ENCODE peak calls at places on chromosomes 7 and 10, in nine cellular contexts. J is mammary epithelial cell, O is ovary, E is cardiac fibroblast, S is dorsolateral prefrontal cortex, D is coronary artery, F is lower leg skin, Z is foreskin fibroblast, V is neuronal stem cell. M is an unnamed sample.

GRCh38 chr7:27242580-27243339 is at the start of gene EVX1:
- DNase-seq in J (no peak), O (no peak), E (peak), S (no peak), D (no peak), F (no peak), Z (no peak), V (no peak), M (no peak)

GRCh38 chr10:64376169-64376568 is 855.0 kb downstream of the REEP3 start:
- DNase-seq in J (no peak), O (no peak), E (no peak), S (no peak), D (no peak), F (no peak), Z (no peak), V (no peak), M (no peak)

GRCh38 chr7:132276252-132276651 is 300.0 kb downstream of the PLXNA4 start:
- DNase-seq in J (no peak), O (no peak), E (no peak), S (no peak), D (no peak), F (no peak), Z (no peak), V (no peak), M (no peak)

GRCh38 chr7:73329861-73330581 is 2.1 kb downstream of the FKBP6 start:
- DNase-seq in J (no peak), O (no peak), E (peak), S (no peak), D (no peak), F (no peak), Z (peak), V (no peak), M (no peak)

GRCh38 chr10:12394236-12395033 is 45.1 kb downstream of the CAMK1D start:
- DNase-seq in J (no peak), O (no peak), E (no peak), S (no peak), D (no peak), F (no peak), Z (no peak), V (no peak), M (no peak)

GRCh38 chr7:45662540-45663166 is 88.5 kb downstream of the ADCY1 start:
- DNase-seq in J (no peak), O (no peak), E (no peak), S (no peak), D (no peak), F (peak), Z (no peak), V (no peak), M (no peak)

GRCh38 chr10:75547391-75548298 is 116.2 kb downstream of the LRMDA start:
- DNase-seq in J (peak), O (no peak), E (peak), S (no peak), D (no peak), F (no peak), Z (peak), V (no peak), M (peak)

GRCh38 chr7:48426966-48427555 is 255.8 kb downstream of the ABCA13 start:
- DNase-seq in J (peak), O (no peak), E (peak), S (no peak), D (no peak), F (no peak), Z (no peak), V (no peak), M (no peak)

GRCh38 chr10:77386833-77387232 is 250.8 kb downstream of the KCNMA1 start:
- DNase-seq in J (no peak), O (no peak), E (peak), S (no peak), D (peak), F (no peak), Z (peak), V (no peak), M (peak)

GRCh38 chr10:55627526-55628170 is 733.4 kb downstream of the ZWINT start:
- DNase-seq in J (no peak), O (no peak), E (no peak), S (no peak), D (no peak), F (no peak), Z (no peak), V (peak), M (no peak)

GRCh38 chr10:5811387-5811821 is 1.8 kb downstream of the GDI2 start:
- DNase-seq in J (peak), O (no peak), E (peak), S (no peak), D (no peak), F (no peak), Z (no peak), V (peak), M (no peak)

GRCh38 chr7:55651057-55651456 is 78.8 kb upstream of the VOPP1 start:
- DNase-seq in J (no peak), O (no peak), E (no peak), S (no peak), D (no peak), F (no peak), Z (no peak), V (no peak), M (no peak)

GRCh38 chr10:9096288-9096687 is 1041.8 kb downstream of the GATA3 start:
- DNase-seq in J (no peak), O (no peak), E (no peak), S (no peak), D (no peak), F (no peak), Z (no peak), V (no peak), M (no peak)

GRCh38 chr10:21724695-21725371 is 190.8 kb downstream of the MLLT10 start:
- DNase-seq in J (peak), O (peak), E (peak), S (peak), D (no peak), F (peak), Z (peak), V (no peak), M (peak)

GRCh38 chr10:6074489-6075301 is 12.5 kb upstream of the IL2RA start:
- DNase-seq in J (peak), O (no peak), E (no peak), S (no peak), D (peak), F (no peak), Z (peak), V (no peak), M (no peak)

GRCh38 chr7:99099499-99100077 is 44.3 kb downstream of the SMURF1 start:
- DNase-seq in J (no peak), O (no peak), E (peak), S (no peak), D (no peak), F (no peak), Z (no peak), V (no peak), M (no peak)

GRCh38 chr7:21616796-21617436 is 74.1 kb downstream of the DNAH11 start:
- DNase-seq in J (peak), O (no peak), E (peak), S (no peak), D (no peak), F (no peak), Z (peak), V (no peak), M (no peak)

GRCh38 chr7:54722026-54722425 is 37.0 kb downstream of the SEC61G start:
- DNase-seq in J (no peak), O (no peak), E (no peak), S (no peak), D (no peak), F (no peak), Z (no peak), V (no peak), M (no peak)

GRCh38 chr7:24476227-24476626 is 97.0 kb upstream of the PALS2 start:
- DNase-seq in J (no peak), O (no peak), E (no peak), S (no peak), D (no peak), F (peak), Z (no peak), V (no peak), M (no peak)

GRCh38 chr10:110437761-110438341 is 59.9 kb upstream of the DUSP5 start:
- DNase-seq in J (no peak), O (no peak), E (no peak), S (no peak), D (no peak), F (no peak), Z (no peak), V (no peak), M (no peak)

GRCh38 chr7:36076073-36076472 is 77.0 kb upstream of the EEPD1 start:
- DNase-seq in J (no peak), O (no peak), E (no peak), S (no peak), D (peak), F (no peak), Z (no peak), V (no peak), M (no peak)

GRCh38 chr10:15227611-15228372 is 59.3 kb upstream of the NMT2 start:
- DNase-seq in J (no peak), O (no peak), E (peak), S (no peak), D (no peak), F (no peak), Z (peak), V (no peak), M (peak)

GRCh38 chr7:66974986-66975590 is 20.3 kb downstream of the SBDS start:
- DNase-seq in J (peak), O (no peak), E (no peak), S (no peak), D (no peak), F (no peak), Z (no peak), V (no peak), M (no peak)

GRCh38 chr10:37703833-37704382 is 153.5 kb downstream of the ZNF248 start:
- DNase-seq in J (no peak), O (no peak), E (no peak), S (no peak), D (no peak), F (peak), Z (no peak), V (no peak), M (no peak)

GRCh38 chr10:33719005-33719703 is 384.7 kb upstream of the NRP1 start:
- DNase-seq in J (no peak), O (peak), E (no peak), S (no peak), D (no peak), F (no peak), Z (no peak), V (no peak), M (no peak)

GRCh38 chr7:44750921-44751571 is 2.4 kb downstream of the ZMIZ2 start:
- DNase-seq in J (peak), O (peak), E (no peak), S (no peak), D (no peak), F (no peak), Z (no peak), V (no peak), M (no peak)

GRCh38 chr10:96691761-96692160 is 28.6 kb downstream of the PIK3AP1 start:
- DNase-seq in J (no peak), O (no peak), E (no peak), S (no peak), D (no peak), F (no peak), Z (no peak), V (no peak), M (no peak)

GRCh38 chr10:35874326-35875070 is 232.4 kb upstream of the FZD8 start:
- DNase-seq in J (no peak), O (no peak), E (no peak), S (no peak), D (no peak), F (no peak), Z (no peak), V (no peak), M (no peak)

GRCh38 chr7:100089458-100090201 is 861 bp downstream of the COPS6 start:
- DNase-seq in J (no peak), O (no peak), E (peak), S (no peak), D (no peak), F (no peak), Z (no peak), V (no peak), M (no peak)

GRCh38 chr10:72736176-72736795 is 44.3 kb downstream of the MCU start:
- DNase-seq in J (no peak), O (no peak), E (peak), S (no peak), D (no peak), F (no peak), Z (peak), V (no peak), M (peak)

GRCh38 chr10:14259696-14260595 is 70.8 kb downstream of the FRMD4A start:
- DNase-seq in J (no peak), O (peak), E (peak), S (no peak), D (no peak), F (no peak), Z (peak), V (no peak), M (peak)

GRCh38 chr7:5699467-5699866 is 82.0 kb downstream of the RNF216 start:
- DNase-seq in J (no peak), O (no peak), E (peak), S (peak), D (no peak), F (no peak), Z (no peak), V (no peak), M (peak)

GRCh38 chr7:136687693-136688322 is 180.6 kb upstream of the CHRM2 start:
- DNase-seq in J (peak), O (no peak), E (peak), S (no peak), D (no peak), F (no peak), Z (no peak), V (peak), M (no peak)

GRCh38 chr7:79317728-79318127 is 135.7 kb downstream of the MAGI2 start:
- DNase-seq in J (peak), O (no peak), E (peak), S (no peak), D (no peak), F (no peak), Z (peak), V (no peak), M (peak)

GRCh38 chr7:106615808-106616691 is 44.9 kb downstream of the CCDC71L start:
- DNase-seq in J (no peak), O (no peak), E (no peak), S (no peak), D (no peak), F (no peak), Z (no peak), V (no peak), M (no peak)

GRCh38 chr7:2634265-2635145 is 2.7 kb downstream of the TTYH3 start:
- DNase-seq in J (no peak), O (no peak), E (no peak), S (no peak), D (no peak), F (no peak), Z (no peak), V (no peak), M (no peak)
- H3K4me3 ChIP-seq in J (peak), O (no peak), E (peak), S (peak), D (peak), F (no peak), Z (peak), V (peak), M (peak)

GRCh38 chr10:3419719-3420495 is 247.3 kb upstream of the PITRM1 start:
- DNase-seq in J (no peak), O (no peak), E (no peak), S (no peak), D (no peak), F (no peak), Z (no peak), V (no peak), M (no peak)

GRCh38 chr10:3418041-3418760 is 245.6 kb upstream of the PITRM1 start:
- DNase-seq in J (no peak), O (no peak), E (no peak), S (no peak), D (no peak), F (no peak), Z (no peak), V (no peak), M (no peak)

GRCh38 chr10:3420527-3421469 is 248.2 kb upstream of the PITRM1 start:
- DNase-seq in J (no peak), O (no peak), E (no peak), S (no peak), D (no peak), F (no peak), Z (no peak), V (no peak), M (no peak)

GRCh38 chr10:3417096-3417495 is 244.5 kb upstream of the PITRM1 start:
- DNase-seq in J (no peak), O (no peak), E (no peak), S (no peak), D (no peak), F (no peak), Z (no peak), V (no peak), M (no peak)

DNA sequence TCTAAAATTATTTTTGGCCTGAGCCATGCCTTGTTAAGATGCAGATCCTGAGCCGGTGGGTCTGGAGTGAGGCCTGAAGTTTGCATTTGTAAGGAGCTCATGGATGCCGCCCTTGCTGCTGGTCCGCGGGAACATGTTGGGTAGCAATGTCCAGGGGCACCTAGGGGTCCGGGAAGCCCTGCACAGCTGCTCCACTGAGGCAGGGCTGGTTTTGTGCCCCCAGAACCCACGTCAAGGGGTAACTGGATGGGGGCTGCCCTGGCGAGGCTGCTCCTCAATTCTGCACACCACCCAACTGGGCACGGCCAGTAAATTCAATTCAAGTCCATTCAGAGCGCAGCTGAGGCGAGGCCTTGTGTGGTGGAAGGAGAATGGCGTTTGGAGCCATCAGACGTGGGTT is 246.3 kb upstream of the PITRM1 start:
- DNase-seq in J (no peak), O (no peak), E (no peak), S (no peak), D (no peak), F (no peak), Z (no peak), V (no peak), M (no peak)
- H3K4me3 ChIP-seq in J (no peak), O (no peak), E (no peak), S (no peak), D (no peak), F (no peak), Z (no peak), V (no peak), M (no peak)

GRCh38 chr10:103933557-103934121 is 15.7 kb upstream of the STN1 start:
- DNase-seq in J (no peak), O (no peak), E (no peak), S (peak), D (no peak), F (no peak), Z (no peak), V (no peak), M (no peak)
- H3K4me3 ChIP-seq in J (no peak), O (no peak), E (no peak), S (no peak), D (no peak), F (no peak), Z (no peak), V (no peak), M (no peak)

GRCh38 chr7:95593343-95593742 is 3.0 kb downstream of the PDK4 start:
- DNase-seq in J (no peak), O (no peak), E (no peak), S (no peak), D (no peak), F (no peak), Z (no peak), V (no peak), M (no peak)
- H3K4me3 ChIP-seq in J (no peak), O (peak), E (no peak), S (peak), D (peak), F (peak), Z (no peak), V (no peak), M (no peak)

GRCh38 chr10:131870831-131871672 is 29.8 kb upstream of the PPP2R2D start:
- DNase-seq in J (no peak), O (peak), E (no peak), S (no peak), D (no peak), F (no peak), Z (no peak), V (no peak), M (no peak)

GRCh38 chr10:131870411-131870810 is 30.4 kb upstream of the PPP2R2D start:
- DNase-seq in J (no peak), O (peak), E (no peak), S (no peak), D (no peak), F (no peak), Z (no peak), V (no peak), M (no peak)

GRCh38 chr10:131872837-131873375 is 27.9 kb upstream of the PPP2R2D start:
- DNase-seq in J (peak), O (peak), E (no peak), S (no peak), D (no peak), F (no peak), Z (no peak), V (no peak), M (no peak)

GRCh38 chr10:131872011-131872836 is 28.6 kb upstream of the PPP2R2D start:
- DNase-seq in J (no peak), O (peak), E (no peak), S (no peak), D (no peak), F (no peak), Z (no peak), V (no peak), M (no peak)

GRCh38 chr10:131871673-131872005 is 29.2 kb upstream of the PPP2R2D start:
- DNase-seq in J (no peak), O (peak), E (no peak), S (no peak), D (no peak), F (no peak), Z (no peak), V (no peak), M (no peak)
- H3K4me3 ChIP-seq in J (no peak), O (no peak), E (no peak), S (no peak), D (no peak), F (no peak), Z (no peak), V (no peak), M (no peak)

DNA sequence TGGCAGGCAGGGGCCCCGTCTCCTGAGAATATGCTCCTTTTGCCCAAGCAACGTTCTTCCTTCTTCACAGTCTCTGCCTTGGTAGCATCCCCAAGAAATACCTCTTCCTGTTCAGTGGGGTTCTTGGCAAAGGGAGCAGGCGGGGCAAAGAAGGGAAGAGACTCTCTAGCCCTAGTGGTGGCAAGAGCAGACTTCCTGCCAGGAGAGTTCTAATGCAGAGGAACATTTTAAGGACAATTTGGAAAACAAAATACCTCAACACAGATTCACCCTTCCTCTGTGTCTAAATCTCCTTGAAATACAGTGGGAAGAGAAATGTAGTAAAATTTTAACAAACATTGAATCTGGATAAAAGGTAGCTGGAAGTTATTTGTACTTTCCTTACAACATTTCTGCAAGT is at the start of gene CLEC5A:
- DNase-seq in J (no peak), O (no peak), E (no peak), S (no peak), D (no peak), F (no peak), Z (no peak), V (no peak), M (no peak)
- H3K4me3 ChIP-seq in J (no peak), O (no peak), E (no peak), S (no peak), D (no peak), F (no peak), Z (no peak), V (no peak), M (no peak)